ENCODE peak calls at places on chromosomes 4 and X, in nine cellular contexts. I, X, W, Q, Z, A, P, S and T are unnamed samples.

GRCh38 chr4:93092765-93093164 is 735.8 kb upstream of the ATOH1 start:
- DNase-seq in W (no peak), I (no peak), A (no peak), S (no peak), P (no peak), Z (no peak), Q (no peak), X (no peak), T (no peak)

GRCh38 chr4:71411976-71412375 is 73.2 kb downstream of the SLC4A4 start:
- DNase-seq in P (no peak), Q (no peak), S (no peak), I (no peak), X (no peak), Z (no peak), A (no peak), W (no peak), T (no peak)

GRCh38 chr4:38099020-38099600 is 138.9 kb downstream of the PTTG2 start:
- DNase-seq in I (no peak), Q (no peak), A (no peak), S (no peak), P (no peak), X (no peak), W (no peak), Z (no peak), T (no peak)

GRCh38 chr4:127179451-127180087 is 453.2 kb upstream of the INTU start:
- DNase-seq in X (no peak), I (no peak), S (no peak), W (no peak), Q (no peak), Z (no peak), A (no peak), P (no peak), T (no peak)

GRCh38 chr4:121873604-121874003 is 3.3 kb upstream of the BBS7 start:
- DNase-seq in A (no peak), S (no peak), I (no peak), W (no peak), Q (no peak), Z (no peak), X (no peak), P (no peak), T (no peak)

GRCh38 chr4:140568507-140569306 is at the start of gene UCP1:
- DNase-seq in W (no peak), I (no peak), X (peak; percentile 14), Q (peak; percentile 65), S (no peak), Z (no peak), A (peak; percentile 73), P (peak; percentile 22), T (no peak)

GRCh38 chr4:91497892-91498291 is 805.9 kb upstream of the GRID2 start:
- DNase-seq in Z (no peak), X (no peak), P (no peak), I (no peak), W (no peak), Q (no peak), A (no peak), S (no peak), T (no peak)

GRCh38 chr4:181528570-181529184 is 714.5 kb upstream of the TENM3 start:
- DNase-seq in X (peak; percentile 37), S (peak; percentile 70), Z (peak; percentile 54), A (peak; percentile 85), W (peak; percentile 20), P (peak; percentile 49), I (no peak), Q (no peak), T (peak; percentile 59)

GRCh38 chr4:104490770-104491395 is 3.8 kb downstream of the CXXC4 start:
- DNase-seq in I (peak; percentile 87), X (peak; percentile 77), A (peak; percentile 63), P (peak; percentile 85), S (peak; percentile 77), Z (no peak), W (no peak), Q (peak; percentile 76), T (peak; percentile 13)

GRCh38 chr4:157121396-157121795 is 45.4 kb downstream of the GLRB start:
- DNase-seq in Q (no peak), S (no peak), A (no peak), X (no peak), Z (no peak), W (no peak), P (no peak), I (no peak), T (no peak)

GRCh38 chr4:1448589-1449420 is 42.6 kb upstream of the NKX1-1 start:
- DNase-seq in X (no peak), W (no peak), S (no peak), Z (no peak), Q (peak; percentile 57), A (peak; percentile 20), P (no peak), I (no peak), T (no peak)

GRCh38 chr4:4759883-4760282 is 99.6 kb upstream of the MSX1 start:
- DNase-seq in W (no peak), A (no peak), X (no peak), I (no peak), S (no peak), P (no peak), Z (no peak), Q (no peak), T (no peak)

GRCh38 chr4:1967512-1968149 is 41.1 kb downstream of the NELFA start:
- DNase-seq in I (no peak), X (no peak), A (no peak), P (no peak), S (no peak), Q (peak; percentile 9), W (no peak), Z (no peak), T (no peak)

GRCh38 chr4:138953962-138954371 is 61.6 kb upstream of the NOCT start:
- DNase-seq in Q (no peak), I (no peak), P (no peak), A (no peak), X (no peak), W (peak; percentile 43), Z (no peak), S (no peak), T (peak; percentile 17)

GRCh38 chr4:48047421-48047844 is 30.9 kb downstream of the NIPAL1 start:
- DNase-seq in X (no peak), S (no peak), P (no peak), W (peak; percentile 35), A (no peak), I (no peak), Q (no peak), Z (no peak), T (no peak)

GRCh38 chrX:136867518-136867917 is 13.0 kb downstream of the RBMX start:
- DNase-seq in A (no peak), Z (no peak), I (no peak), X (no peak), Q (no peak), P (no peak), W (no peak), S (no peak), T (no peak)

GRCh38 chr4:134089885-134090284 is 111.7 kb downstream of the PABPC4L start:
- DNase-seq in W (no peak), Q (no peak), I (no peak), A (no peak), S (no peak), X (no peak), P (no peak), Z (no peak), T (peak; percentile 0)

GRCh38 chr4:134085525-134085924 is 116.1 kb downstream of the PABPC4L start:
- DNase-seq in P (no peak), Z (no peak), W (no peak), X (no peak), S (no peak), A (no peak), I (no peak), Q (no peak), T (no peak)
- TF ChIP-seq CTCF in P (no peak), Z (no peak), W (no peak), X (no peak), S (no peak), A (no peak), I (no peak), Q (no peak), T (no peak)

DNA sequence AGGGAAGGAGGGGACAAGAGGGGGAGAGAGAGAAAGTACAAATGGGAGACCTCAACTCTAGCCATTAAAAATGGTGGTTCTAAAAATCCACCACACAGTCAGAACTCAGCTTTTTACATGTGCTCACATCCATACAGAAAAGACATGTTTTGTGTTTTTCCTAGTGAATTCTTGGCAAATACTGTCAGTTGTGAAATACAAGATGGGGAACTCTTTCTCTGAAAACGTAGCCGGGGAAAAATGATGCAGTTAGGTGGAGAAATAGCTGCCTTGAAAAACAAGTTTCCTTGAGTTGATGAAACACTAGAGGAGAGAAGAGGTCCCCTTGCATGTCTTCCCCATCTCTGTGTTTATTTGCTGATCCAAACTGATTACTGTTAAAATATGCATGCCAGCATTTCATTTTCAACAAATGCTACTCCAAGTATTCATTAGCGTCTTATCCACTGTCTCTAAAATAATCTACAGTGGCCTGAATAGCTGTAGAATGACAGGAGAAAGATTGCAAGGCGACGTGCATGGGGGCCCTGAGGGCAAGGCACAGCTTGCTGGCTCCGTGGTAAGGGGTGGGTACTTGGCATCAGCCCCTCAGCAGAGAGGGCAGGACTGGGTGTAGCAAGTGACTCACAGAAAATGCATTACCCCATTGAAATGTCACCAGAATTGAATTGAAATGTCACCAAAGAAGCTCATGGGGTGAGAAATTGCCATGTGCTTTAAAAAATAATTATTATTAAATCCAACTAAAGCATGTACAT is 48.1 kb upstream of the TBL1X start:
- DNase-seq in A (no peak), W (no peak), X (no peak), P (no peak), Q (peak; percentile 71), S (no peak), Z (no peak), I (no peak), T (no peak)
- H3K27ac ChIP-seq in A (no peak overlapping the region), W (no peak overlapping the region), X (no peak overlapping the region), P (no peak overlapping the region), Q (peak overlapping the region; percentile 47), S (no peak overlapping the region), Z (no peak overlapping the region), I (no peak overlapping the region), T (peak overlapping the region; percentile 65)

DNA sequence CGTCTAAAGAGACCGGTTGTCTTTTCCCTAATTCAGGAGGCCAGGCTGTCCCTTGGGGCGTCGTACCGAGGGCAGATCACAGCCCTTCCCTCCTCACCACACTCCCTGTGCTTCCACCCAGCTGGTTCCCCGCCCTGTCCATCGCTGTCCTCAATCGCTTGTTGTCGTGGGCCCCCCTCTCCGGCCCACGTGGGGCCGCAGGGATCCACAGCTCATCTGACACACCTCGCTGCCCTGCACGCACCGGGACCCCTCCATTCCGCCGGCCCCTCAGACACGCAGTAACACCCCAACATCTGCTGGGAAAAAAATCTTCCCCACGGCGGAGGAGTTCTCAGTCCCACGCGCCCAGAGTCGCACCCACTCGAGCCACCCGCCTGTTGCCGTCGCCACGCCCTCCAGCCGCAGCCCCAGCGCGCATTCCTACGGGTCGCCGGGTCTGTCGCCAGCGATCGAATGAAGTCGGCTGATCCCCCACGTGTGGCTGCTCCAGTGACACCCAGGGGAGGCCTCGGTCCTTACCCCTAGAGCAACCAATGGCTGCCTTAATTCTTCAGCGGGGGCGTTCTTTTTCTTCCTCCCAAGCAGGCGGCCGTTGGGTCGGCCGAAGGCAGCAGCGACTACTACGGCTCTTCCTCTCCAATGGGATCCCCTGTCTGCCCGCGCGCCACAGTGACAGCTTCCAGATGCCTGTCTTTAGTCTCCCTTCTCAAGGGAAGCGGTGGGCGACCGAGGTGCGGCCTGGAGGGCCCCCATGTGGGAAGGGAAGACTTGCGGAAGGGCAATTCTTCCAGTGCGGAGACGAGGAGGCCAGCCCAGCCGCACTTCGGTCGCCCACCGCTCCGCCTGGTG is 885 bp upstream of the SEPTIN11 start:
- DNase-seq in S (peak; percentile 71), I (peak; percentile 90), Z (peak; percentile 59), P (peak; percentile 72), Q (peak; percentile 90), A (peak; percentile 75), X (peak; percentile 74), W (no peak), T (peak; percentile 64)
- TF ChIP-seq CTCF in S (no peak), I (no peak), Z (no peak), P (peak; percentile 6), Q (no peak), A (no peak), X (no peak), W (no peak), T (no peak)

GRCh38 chr4:168716411-168717129 is 219.7 kb downstream of the PALLD start:
- DNase-seq in X (no peak), P (no peak), Q (no peak), A (no peak), I (no peak), W (no peak), Z (no peak), S (no peak), T (no peak)
- H3K27ac ChIP-seq in X (peak overlapping the region; percentile 85), P (peak overlapping the region; percentile 51), Q (peak overlapping the region; percentile 78), A (no peak overlapping the region), I (peak overlapping the region; percentile 87), W (no peak overlapping the region), Z (no peak overlapping the region), S (peak overlapping the region; percentile 89), T (no peak overlapping the region)